ENCODE peak calls at places on chromosome 20, in five cellular contexts. B, L, I, A and C are unnamed samples.

GRCh38 chr20:20454850-20455627 is 87.1 kb downstream of the INSM1 start:
- DNase-seq in I (no peak), L (no peak), B (no peak), A (no peak), C (no peak)

GRCh38 chr20:16554766-16555543 is 18.3 kb downstream of the KIF16B start:
- DNase-seq in L (no peak), B (no peak), I (no peak), A (no peak), C (no peak)

GRCh38 chr20:46204594-46205205 is 86.6 kb downstream of the CD40 start:
- DNase-seq in B (no peak), L (no peak), I (no peak), A (no peak), C (no peak)

GRCh38 chr20:54606384-54606783 is 131.0 kb downstream of the DOK5 start:
- DNase-seq in L (no peak), I (no peak), B (no peak), A (no peak), C (no peak)

GRCh38 chr20:8853805-8854338 is 215.0 kb upstream of the PLCB4 start:
- DNase-seq in L (peak; percentile 87), A (no peak), B (no peak), I (no peak), C (peak; percentile 57)

GRCh38 chr20:14878676-14879019 is 541.2 kb upstream of the FLRT3 start:
- DNase-seq in A (no peak), I (no peak), L (no peak), B (no peak), C (no peak)

GRCh38 chr20:14178952-14179351 is 158.5 kb downstream of the FLRT3 start:
- DNase-seq in L (no peak), B (no peak), I (no peak), A (no peak), C (no peak)

GRCh38 chr20:41505198-41505597 is 113.0 kb downstream of the CHD6 start:
- DNase-seq in A (no peak), L (no peak), B (no peak), I (no peak), C (no peak)

GRCh38 chr20:15220009-15220656 is 882.7 kb upstream of the FLRT3 start:
- DNase-seq in I (no peak), B (no peak), L (no peak), A (no peak), C (no peak)

GRCh38 chr20:38278763-38279162 is 18.2 kb upstream of the KIAA1755 start:
- DNase-seq in I (peak; percentile 8), L (no peak), B (no peak), A (no peak), C (no peak)

GRCh38 chr20:39326050-39326449 is 363.9 kb downstream of the DHX35 start:
- DNase-seq in L (no peak), B (no peak), I (no peak), A (no peak), C (no peak)

GRCh38 chr20:555933-556332 is 12.3 kb upstream of the CSNK2A1 start:
- DNase-seq in L (no peak), A (no peak), B (peak; percentile 81), I (no peak), C (peak; percentile 12)

GRCh38 chr20:41299899-41300298 is 17.6 kb downstream of the ZHX3 start:
- DNase-seq in I (no peak), L (no peak), A (no peak), B (no peak), C (no peak)

GRCh38 chr20:62617711-62618483 is 24.4 kb upstream of the SLCO4A1 start:
- DNase-seq in A (peak; percentile 42), L (no peak), I (peak; percentile 81), B (peak; percentile 78), C (no peak)

GRCh38 chr20:58603656-58604184 is 47.4 kb upstream of the STX16 start:
- DNase-seq in I (no peak), L (no peak), A (no peak), B (no peak), C (peak; percentile 74)

GRCh38 chr20:32386091-32386490 is 28.0 kb downstream of the ASXL1 start:
- DNase-seq in L (peak; percentile 5), B (no peak), I (no peak), A (no peak), C (peak; percentile 9)

GRCh38 chr20:63740070-63740500 is 509 bp downstream of the SLC2A4RG start:
- DNase-seq in A (no peak), I (peak; percentile 78), B (peak; percentile 67), L (peak; percentile 37), C (no peak)

GRCh38 chr20:53708129-53708968 is 114.7 kb upstream of the ZNF217 start:
- DNase-seq in A (no peak), I (no peak), L (peak; percentile 53), B (no peak), C (peak; percentile 91)

GRCh38 chr20:23235173-23236027 is 115.2 kb upstream of the NXT1 start:
- DNase-seq in B (peak; percentile 82), A (no peak), I (no peak), L (peak; percentile 87), C (peak; percentile 25)

GRCh38 chr20:33709905-33710541 is 10.1 kb downstream of the PXMP4 start:
- DNase-seq in B (no peak), A (no peak), L (no peak), I (no peak), C (no peak)

GRCh38 chr20:50577175-50578018 is 67.2 kb downstream of the PTPN1 start:
- DNase-seq in A (no peak), B (peak; percentile 87), I (peak; percentile 87), L (no peak), C (no peak)

GRCh38 chr20:41173791-41174341 is 36.5 kb downstream of the PLCG1 start:
- DNase-seq in A (no peak), I (no peak), L (no peak), B (no peak), C (no peak)

GRCh38 chr20:21213691-21214090 is 87.8 kb downstream of the KIZ start:
- DNase-seq in L (no peak), I (no peak), A (no peak), B (no peak), C (no peak)

GRCh38 chr20:33526769-33527168 is 36.9 kb downstream of the CBFA2T2 start:
- DNase-seq in B (no peak), L (no peak), A (no peak), I (no peak), C (no peak)

GRCh38 chr20:19552144-19552895 is 205.7 kb upstream of the RIN2 start:
- DNase-seq in B (no peak), I (peak; percentile 77), L (no peak), A (no peak), C (no peak)

GRCh38 chr20:420169-420620 is 12.1 kb downstream of the RBCK1 start:
- DNase-seq in L (no peak), A (no peak), B (no peak), I (no peak), C (no peak)

GRCh38 chr20:50654899-50655298 is 36.4 kb downstream of the RIPOR3 start:
- DNase-seq in A (no peak), B (no peak), L (no peak), I (peak; percentile 77), C (no peak)

GRCh38 chr20:2006452-2007381 is 12.9 kb upstream of the PDYN start:
- DNase-seq in I (no peak), A (peak; percentile 4), B (no peak), L (peak; percentile 51), C (peak; percentile 67)

GRCh38 chr20:36153754-36154695 is 515 bp upstream of the EPB41L1 start:
- DNase-seq in B (peak; percentile 93), L (peak; percentile 49), I (peak; percentile 92), A (peak; percentile 22), C (peak; percentile 51)
- TF ChIP-seq CTCF in B (no peak), L (no peak), I (no peak), A (no peak), C (no peak)

GRCh38 chr20:36579996-36580545 is 6.7 kb downstream of the TGIF2 start:
- DNase-seq in L (peak; percentile 33), I (no peak), B (no peak), A (no peak), C (peak; percentile 57)
- H3K36me3 ChIP-seq in L (peaks cover 2% of the 10 kb centered on the region), I (peaks cover 9% of the 10 kb centered on the region), B (no peaks in the 10 kb centered on the region), A (peaks cover 31% of the 10 kb centered on the region), C (peaks cover 12% of the 10 kb centered on the region)

GRCh38 chr20:48405909-48406308 is 421.9 kb downstream of the PREX1 start:
- DNase-seq in I (no peak), A (no peak), B (no peak), L (no peak), C (no peak)
- TF ChIP-seq CTCF in I (no peak), A (no peak), B (no peak), L (no peak), C (no peak)

GRCh38 chr20:18533978-18534644 is 26.4 kb downstream of the SEC23B start:
- DNase-seq in L (no peak), B (no peak), I (no peak), A (no peak), C (no peak)
- H3K36me3 ChIP-seq in L (peaks cover 9% of the 10 kb centered on the region), B (no peaks in the 10 kb centered on the region), I (peaks cover 42% of the 10 kb centered on the region), A (peaks cover 38% of the 10 kb centered on the region), C (peaks cover 34% of the 10 kb centered on the region)